ENCODE peak calls at places on chromosomes 13 and 19, in ten cellular contexts. One of them, this sample, is unnamed.

GRCh38 chr13:66139701-66140100 is 1090.4 kb downstream of the PCDH9 start:
- DNase-seq in fibroblast of pulmonary artery: no peak
- DNase-seq in ACHN: no peak
- DNase-seq in GM03348: no peak
- DNase-seq in ELR: no peak
- DNase-seq in AG09319: no peak
- DNase-seq in activated gamma-delta T cell treated with Interleukin-2 at 50 U/mL for 16 hours: no peak
- DNase-seq in mesothelial cell of epicardium: no peak
- DNase-seq in NT2/D1: no peak
- DNase-seq in RPMI7951: no peak
- DNase-seq in this sample: no peak

GRCh38 chr19:45862271-45862563 is 730 bp downstream of the SYMPK start:
- DNase-seq in ACHN: no peak
- DNase-seq in fibroblast of pulmonary artery: no peak
- DNase-seq in AG09319: no peak
- DNase-seq in activated gamma-delta T cell treated with Interleukin-2 at 50 U/mL for 16 hours: no peak
- DNase-seq in NT2/D1: no peak
- DNase-seq in ELR: no peak
- DNase-seq in mesothelial cell of epicardium: no peak
- DNase-seq in RPMI7951: no peak
- DNase-seq in GM03348: no peak
- DNase-seq in this sample: no peak

GRCh38 chr19:1445185-1445931 is 4.6 kb upstream of the APC2 start:
- DNase-seq in RPMI7951: peak
- DNase-seq in NT2/D1: no peak
- DNase-seq in GM03348: peak
- DNase-seq in ELR: peak
- DNase-seq in fibroblast of pulmonary artery: peak
- DNase-seq in mesothelial cell of epicardium: peak
- DNase-seq in AG09319: no peak
- DNase-seq in ACHN: peak
- DNase-seq in activated gamma-delta T cell treated with Interleukin-2 at 50 U/mL for 16 hours: peak
- DNase-seq in this sample: peak

GRCh38 chr13:73465629-73465974 is 406.8 kb downstream of the KLF5 start:
- DNase-seq in mesothelial cell of epicardium: no peak
- DNase-seq in ELR: peak
- DNase-seq in ACHN: no peak
- DNase-seq in activated gamma-delta T cell treated with Interleukin-2 at 50 U/mL for 16 hours: no peak
- DNase-seq in AG09319: no peak
- DNase-seq in GM03348: peak
- DNase-seq in NT2/D1: no peak
- DNase-seq in fibroblast of pulmonary artery: peak
- DNase-seq in RPMI7951: peak
- DNase-seq in this sample: peak

GRCh38 chr13:25687622-25688225 is 315.9 kb downstream of the ATP8A2 start:
- DNase-seq in mesothelial cell of epicardium: no peak
- DNase-seq in fibroblast of pulmonary artery: peak
- DNase-seq in AG09319: no peak
- DNase-seq in activated gamma-delta T cell treated with Interleukin-2 at 50 U/mL for 16 hours: no peak
- DNase-seq in ACHN: no peak
- DNase-seq in NT2/D1: no peak
- DNase-seq in RPMI7951: peak
- DNase-seq in ELR: no peak
- DNase-seq in GM03348: no peak
- DNase-seq in this sample: peak

GRCh38 chr19:5039642-5040543 is 71.0 kb downstream of the KDM4B start:
- DNase-seq in RPMI7951: no peak
- DNase-seq in AG09319: no peak
- DNase-seq in NT2/D1: no peak
- DNase-seq in ACHN: no peak
- DNase-seq in activated gamma-delta T cell treated with Interleukin-2 at 50 U/mL for 16 hours: no peak
- DNase-seq in mesothelial cell of epicardium: no peak
- DNase-seq in GM03348: no peak
- DNase-seq in ELR: no peak
- DNase-seq in fibroblast of pulmonary artery: no peak
- DNase-seq in this sample: no peak

GRCh38 chr13:47087841-47088240 is 191.0 kb upstream of the HTR2A start:
- DNase-seq in mesothelial cell of epicardium: no peak
- DNase-seq in ELR: peak
- DNase-seq in ACHN: no peak
- DNase-seq in AG09319: no peak
- DNase-seq in RPMI7951: peak
- DNase-seq in NT2/D1: no peak
- DNase-seq in fibroblast of pulmonary artery: peak
- DNase-seq in GM03348: peak
- DNase-seq in activated gamma-delta T cell treated with Interleukin-2 at 50 U/mL for 16 hours: no peak
- DNase-seq in this sample: peak

GRCh38 chr19:16445238-16446107 is 26.3 kb downstream of the EPS15L1 start:
- DNase-seq in activated gamma-delta T cell treated with Interleukin-2 at 50 U/mL for 16 hours: no peak
- DNase-seq in RPMI7951: peak
- DNase-seq in AG09319: no peak
- DNase-seq in mesothelial cell of epicardium: no peak
- DNase-seq in NT2/D1: no peak
- DNase-seq in ELR: peak
- DNase-seq in fibroblast of pulmonary artery: no peak
- DNase-seq in GM03348: no peak
- DNase-seq in ACHN: no peak
- DNase-seq in this sample: peak

GRCh38 chr13:68125087-68125480 is 894.9 kb upstream of the PCDH9 start:
- DNase-seq in fibroblast of pulmonary artery: no peak
- DNase-seq in GM03348: no peak
- DNase-seq in ACHN: no peak
- DNase-seq in AG09319: no peak
- DNase-seq in RPMI7951: no peak
- DNase-seq in activated gamma-delta T cell treated with Interleukin-2 at 50 U/mL for 16 hours: no peak
- DNase-seq in mesothelial cell of epicardium: no peak
- DNase-seq in ELR: peak
- DNase-seq in NT2/D1: no peak
- DNase-seq in this sample: no peak

This sample was measured in M059J.